ENCODE peak calls at places on chromosome 1, in seven cellular contexts. N is K562, A is stomach, T is transverse colon, F is spleen, W is upper lobe of left lung, H is HCT116. D is an unnamed sample.

GRCh38 chr1:246608616-246609376 is 42.5 kb downstream of the CNST start:
- DNase-seq in A (peak; percentile 93), N (no peak), F (no peak), T (peak; percentile 76), W (peak; percentile 95), H (peak; percentile 56), D (peak; percentile 93)

GRCh38 chr1:80988896-80989295 is 811.8 kb upstream of the ADGRL2 start:
- DNase-seq in N (no peak), F (no peak), H (no peak), T (no peak), A (no peak), W (no peak), D (no peak)

GRCh38 chr1:209504571-209504970 is 78.9 kb upstream of the CAMK1G start:
- DNase-seq in A (no peak), F (no peak), W (no peak), T (no peak), N (no peak), H (no peak), D (no peak)

GRCh38 chr1:165844114-165844798 is 16.8 kb downstream of the UCK2 start:
- DNase-seq in N (no peak), F (no peak), H (no peak), T (no peak), A (no peak), W (no peak), D (no peak)

GRCh38 chr1:165144757-165145397 is 211.6 kb downstream of the LMX1A start:
- DNase-seq in H (peak; percentile 47), N (peak; percentile 63), A (peak; percentile 56), T (peak; percentile 40), W (peak; percentile 30), F (no peak), D (peak; percentile 50)

GRCh38 chr1:190328361-190328760 is 149.3 kb downstream of the BRINP3 start:
- DNase-seq in H (no peak), F (no peak), A (no peak), T (no peak), N (no peak), W (no peak), D (no peak)

GRCh38 chr1:55378582-55378981 is 163.4 kb upstream of the USP24 start:
- DNase-seq in W (peak; percentile 48), N (peak; percentile 41), T (peak; percentile 23), A (peak; percentile 60), H (peak; percentile 38), F (no peak), D (peak; percentile 15)

GRCh38 chr1:52917591-52917990 is 3.9 kb downstream of the ECHDC2 start:
- DNase-seq in A (no peak), H (no peak), W (no peak), N (no peak), F (no peak), T (no peak), D (no peak)

GRCh38 chr1:173861731-173862145 is 6.1 kb downstream of the GAS5 start:
- DNase-seq in F (no peak), T (no peak), W (no peak), A (no peak), H (no peak), N (no peak), D (no peak)

GRCh38 chr1:16979475-16980327 is 719 bp downstream of the MFAP2 start:
- DNase-seq in A (no peak), H (no peak), N (peak; percentile 58), W (no peak), F (no peak), T (no peak), D (no peak)

GRCh38 chr1:232247669-232248068 is 382.3 kb downstream of the SIPA1L2 start:
- DNase-seq in A (no peak), T (no peak), H (no peak), F (no peak), W (no peak), N (no peak), D (peak; percentile 39)
- TF ChIP-seq POLR2A in A (no peak), T (no peak), H (no peak), F (no peak), W (no peak), N (no peak), D (no peak)

DNA sequence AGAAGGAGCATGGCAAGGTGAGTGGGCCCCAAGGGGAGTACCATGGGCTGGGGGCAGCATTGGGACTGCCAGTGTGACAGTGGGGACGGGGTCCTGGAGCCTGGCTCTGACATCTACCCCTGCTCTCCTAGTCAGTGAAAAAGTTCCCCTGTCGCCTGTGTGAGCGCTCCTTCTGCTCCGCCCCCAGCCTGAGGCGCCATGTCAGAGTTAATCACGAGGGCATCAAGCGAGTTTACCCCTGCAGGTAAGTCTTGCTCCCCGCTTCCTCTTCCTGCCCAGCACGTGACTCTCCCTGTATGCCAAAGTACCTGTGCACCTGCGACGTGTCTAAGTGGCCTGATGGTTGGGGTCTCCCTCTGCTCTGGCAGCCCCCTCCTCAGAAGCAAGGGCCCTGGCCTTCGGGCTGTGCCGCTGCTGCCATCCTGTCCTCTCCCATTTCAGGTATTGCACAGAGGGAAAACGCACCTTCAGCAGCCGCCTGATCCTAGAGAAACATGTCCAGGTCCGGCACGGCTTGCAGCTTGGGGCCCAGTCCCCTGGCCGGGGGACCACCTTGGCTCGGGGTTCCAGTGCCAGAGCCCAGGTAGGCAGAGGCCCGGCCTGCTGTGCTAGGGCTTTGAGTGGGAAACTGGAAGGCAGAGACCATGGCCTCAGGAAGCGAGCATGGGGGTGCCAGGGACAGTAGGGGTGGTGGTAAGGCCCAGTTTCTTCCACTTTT is 8.1 kb downstream of the ZNF687 start:
- DNase-seq in A (no peak), N (no peak), F (no peak), T (no peak), W (no peak), H (no peak), D (no peak)
- TF ChIP-seq POLR2AphosphoS5 in A (no peak), N (peak; percentile 5), F (peak; percentile 54), T (no peak), W (no peak), H (peak; percentile 37), D (no peak)

GRCh38 chr1:161121042-161121441 is 3.1 kb downstream of the NIT1 start:
- DNase-seq in H (no peak), N (no peak), W (no peak), A (no peak), F (no peak), T (no peak), D (no peak)

GRCh38 chr1:161117681-161118581 is at the start of the genes NIT1 and PFDN2:
- DNase-seq in T (peak; percentile 91), F (peak; percentile 97), W (peak; percentile 90), H (peak; percentile 77), A (peak; percentile 86), N (peak; percentile 85), D (peak; percentile 79)

GRCh38 chr1:161121838-161122237 is 3.9 kb downstream of the NIT1 start:
- DNase-seq in H (no peak), F (no peak), A (no peak), T (no peak), W (no peak), N (no peak), D (no peak)

GRCh38 chr1:161119379-161120061 is 1.6 kb downstream of the NIT1 start:
- DNase-seq in N (peak; percentile 72), F (no peak), A (no peak), T (peak; percentile 58), W (peak; percentile 32), H (peak; percentile 86), D (no peak)

GRCh38 chr1:161119017-161119378 is 1.1 kb downstream of the NIT1 start:
- DNase-seq in H (no peak), N (no peak), T (peak; percentile 48), W (no peak), F (no peak), A (peak; percentile 43), D (no peak)
- H3K4me3 ChIP-seq in H (peak overlapping the region; percentile 98), N (peak overlapping the region; percentile 81), T (peak overlapping the region; percentile 95), W (peak overlapping the region; percentile 70), F (no peak overlapping the region), A (peak overlapping the region; percentile 75), D (peak overlapping the region; percentile 69)

DNA sequence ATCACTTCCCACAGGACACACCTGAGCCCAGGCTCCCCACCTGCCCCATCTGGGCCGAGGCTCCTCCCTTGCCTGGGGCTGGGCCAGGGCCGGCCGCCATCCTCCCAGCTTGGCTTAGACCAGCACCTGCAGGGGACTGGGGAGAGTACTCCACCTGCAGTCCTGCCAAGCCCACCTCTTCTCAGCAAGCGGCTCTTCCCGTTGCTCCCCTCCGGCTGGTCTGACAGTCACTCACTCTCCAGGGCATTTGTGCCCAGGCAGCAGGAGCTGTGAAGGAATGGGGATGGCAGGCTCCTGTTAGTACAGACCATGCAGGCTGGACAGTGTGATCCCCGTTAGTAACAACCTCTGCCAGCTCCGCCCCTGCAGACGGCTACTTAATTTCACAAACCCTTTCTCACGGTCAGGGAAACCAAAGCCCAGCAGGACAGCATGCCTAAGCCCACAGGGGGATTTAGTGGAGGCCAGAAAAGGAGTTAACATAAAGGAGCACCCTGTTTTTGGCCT is at the start of gene FYB2:
- DNase-seq in H (no peak), F (no peak), W (no peak), T (peak; percentile 35), A (peak; percentile 54), N (no peak), D (peak; percentile 41)
- TF ChIP-seq POLR2A in H (no peak), F (no peak), W (no peak), T (no peak), A (no peak), N (no peak), D (no peak)

GRCh38 chr1:241849345-241849695 is 1.3 kb downstream of the EXO1 start:
- DNase-seq in A (no peak), W (no peak), T (no peak), F (no peak), H (no peak), N (no peak), D (no peak)

GRCh38 chr1:241848680-241849344 is 808 bp downstream of the EXO1 start:
- DNase-seq in H (no peak), A (no peak), W (no peak), T (no peak), F (no peak), N (no peak), D (no peak)

GRCh38 chr1:241847540-241847795 is 536 bp upstream of the EXO1 start:
- DNase-seq in N (no peak), T (no peak), F (no peak), A (no peak), H (no peak), W (no peak), D (no peak)

GRCh38 chr1:241846862-241847539 is 1.0 kb upstream of the EXO1 start:
- DNase-seq in W (no peak), N (no peak), F (no peak), T (no peak), A (no peak), H (no peak), D (no peak)

GRCh38 chr1:241847796-241848668 is at the start of gene EXO1:
- DNase-seq in A (peak; percentile 86), F (peak; percentile 97), N (peak; percentile 91), H (peak; percentile 82), W (peak; percentile 91), T (peak; percentile 88), D (peak; percentile 79)
- TF ChIP-seq POLR2AphosphoS5 in A (peak; percentile 56), F (peak; percentile 86), N (peak; percentile 94), H (peak; percentile 79), W (no peak), T (peak; percentile 32), D (peak; percentile 90)